ENCODE peak calls at places on chromosomes 2 and 18, in ten cellular contexts. One of them, this sample, is unnamed.

GRCh38 chr2:164706522-164706921 is 85.2 kb upstream of the GRB14 start:
- DNase-seq in brain microvascular endothelial cell: peak; percentile 45
- DNase-seq in fibroblast of lung: peak; percentile 83
- DNase-seq in A549: peak; percentile 34
- DNase-seq in GM12864: no peak
- DNase-seq in choroid plexus epithelial cell: peak; percentile 22
- DNase-seq in tibial nerve: no peak
- DNase-seq in lower leg skin: no peak
- DNase-seq in heart right ventricle: no peak
- DNase-seq in adrenal gland: no peak
- DNase-seq in this sample: peak; percentile 80

GRCh38 chr2:149587220-149587949 is at the start of gene MMADHC:
- DNase-seq in brain microvascular endothelial cell: peak; percentile 94
- DNase-seq in heart right ventricle: peak; percentile 94
- DNase-seq in GM12864: peak; percentile 94
- DNase-seq in tibial nerve: peak; percentile 86
- DNase-seq in fibroblast of lung: peak; percentile 96
- DNase-seq in A549: peak; percentile 97
- DNase-seq in choroid plexus epithelial cell: peak; percentile 98
- DNase-seq in adrenal gland: peak; percentile 96
- DNase-seq in lower leg skin: peak; percentile 93
- DNase-seq in this sample: peak; percentile 98

GRCh38 chr2:44424211-44424610 is 62.5 kb downstream of the CAMKMT start:
- DNase-seq in brain microvascular endothelial cell: no peak
- DNase-seq in tibial nerve: no peak
- DNase-seq in GM12864: no peak
- DNase-seq in heart right ventricle: no peak
- DNase-seq in adrenal gland: no peak
- DNase-seq in A549: no peak
- DNase-seq in fibroblast of lung: no peak
- DNase-seq in lower leg skin: no peak
- DNase-seq in choroid plexus epithelial cell: no peak
- DNase-seq in this sample: no peak

GRCh38 chr2:225103737-225104141 is 61.5 kb upstream of the DOCK10 start:
- DNase-seq in A549: peak; percentile 71
- DNase-seq in choroid plexus epithelial cell: peak; percentile 71
- DNase-seq in adrenal gland: no peak
- DNase-seq in lower leg skin: no peak
- DNase-seq in tibial nerve: no peak
- DNase-seq in heart right ventricle: no peak
- DNase-seq in fibroblast of lung: peak; percentile 88
- DNase-seq in brain microvascular endothelial cell: peak; percentile 70
- DNase-seq in GM12864: no peak
- DNase-seq in this sample: no peak

GRCh38 chr2:158912765-158913164 is 55.7 kb upstream of the TANC1 start:
- DNase-seq in adrenal gland: no peak
- DNase-seq in heart right ventricle: no peak
- DNase-seq in A549: no peak
- DNase-seq in choroid plexus epithelial cell: no peak
- DNase-seq in lower leg skin: no peak
- DNase-seq in fibroblast of lung: no peak
- DNase-seq in tibial nerve: no peak
- DNase-seq in GM12864: no peak
- DNase-seq in brain microvascular endothelial cell: no peak
- DNase-seq in this sample: no peak

GRCh38 chr2:70085711-70086277 is 1.5 kb upstream of the PCBP1 start:
- DNase-seq in fibroblast of lung: no peak
- DNase-seq in brain microvascular endothelial cell: no peak
- DNase-seq in lower leg skin: no peak
- DNase-seq in tibial nerve: no peak
- DNase-seq in choroid plexus epithelial cell: no peak
- DNase-seq in GM12864: no peak
- DNase-seq in A549: no peak
- DNase-seq in adrenal gland: no peak
- DNase-seq in heart right ventricle: no peak
- DNase-seq in this sample: no peak

GRCh38 chr2:28564346-28564745 is 68.5 kb downstream of the PLB1 start:
- DNase-seq in brain microvascular endothelial cell: no peak
- DNase-seq in heart right ventricle: no peak
- DNase-seq in adrenal gland: no peak
- DNase-seq in GM12864: no peak
- DNase-seq in tibial nerve: no peak
- DNase-seq in lower leg skin: no peak
- DNase-seq in choroid plexus epithelial cell: no peak
- DNase-seq in A549: no peak
- DNase-seq in fibroblast of lung: no peak
- DNase-seq in this sample: no peak

GRCh38 chr2:56337342-56337741 is 153.6 kb downstream of the CCDC85A start:
- DNase-seq in lower leg skin: no peak
- DNase-seq in fibroblast of lung: no peak
- DNase-seq in tibial nerve: no peak
- DNase-seq in heart right ventricle: no peak
- DNase-seq in GM12864: no peak
- DNase-seq in A549: no peak
- DNase-seq in choroid plexus epithelial cell: no peak
- DNase-seq in adrenal gland: no peak
- DNase-seq in brain microvascular endothelial cell: no peak
- DNase-seq in this sample: no peak

GRCh38 chr18:8536922-8537321 is 72.3 kb upstream of the RAB12 start:
- DNase-seq in A549: no peak
- DNase-seq in fibroblast of lung: no peak
- DNase-seq in brain microvascular endothelial cell: no peak
- DNase-seq in GM12864: no peak
- DNase-seq in adrenal gland: peak; percentile 51
- DNase-seq in tibial nerve: no peak
- DNase-seq in choroid plexus epithelial cell: no peak
- DNase-seq in lower leg skin: no peak
- DNase-seq in heart right ventricle: no peak
- DNase-seq in this sample: no peak

GRCh38 chr2:122180972-122181371 is 425.5 kb downstream of the TSN start:
- DNase-seq in A549: no peak
- DNase-seq in heart right ventricle: no peak
- DNase-seq in lower leg skin: no peak
- DNase-seq in choroid plexus epithelial cell: no peak
- DNase-seq in tibial nerve: no peak
- DNase-seq in brain microvascular endothelial cell: no peak
- DNase-seq in fibroblast of lung: no peak
- DNase-seq in adrenal gland: no peak
- DNase-seq in GM12864: no peak
- DNase-seq in this sample: no peak

GRCh38 chr18:45463433-45463832 is 151.8 kb upstream of the SLC14A2 start:
- DNase-seq in tibial nerve: no peak
- DNase-seq in adrenal gland: no peak
- DNase-seq in brain microvascular endothelial cell: no peak
- DNase-seq in lower leg skin: no peak
- DNase-seq in GM12864: no peak
- DNase-seq in A549: no peak
- DNase-seq in choroid plexus epithelial cell: no peak
- DNase-seq in heart right ventricle: no peak
- DNase-seq in fibroblast of lung: no peak
- DNase-seq in this sample: no peak

GRCh38 chr2:234298916-234299315 is 198.0 kb downstream of the ARL4C start:
- DNase-seq in lower leg skin: no peak
- DNase-seq in fibroblast of lung: no peak
- DNase-seq in adrenal gland: no peak
- DNase-seq in tibial nerve: no peak
- DNase-seq in choroid plexus epithelial cell: no peak
- DNase-seq in brain microvascular endothelial cell: no peak
- DNase-seq in GM12864: no peak
- DNase-seq in heart right ventricle: no peak
- DNase-seq in A549: no peak
- DNase-seq in this sample: no peak

GRCh38 chr2:11750422-11750821 is 4.0 kb downstream of the LPIN1 start:
- DNase-seq in A549: no peak
- DNase-seq in brain microvascular endothelial cell: no peak
- DNase-seq in adrenal gland: no peak
- DNase-seq in fibroblast of lung: peak; percentile 36
- DNase-seq in lower leg skin: no peak
- DNase-seq in GM12864: no peak
- DNase-seq in choroid plexus epithelial cell: no peak
- DNase-seq in heart right ventricle: no peak
- DNase-seq in tibial nerve: no peak
- DNase-seq in this sample: no peak

GRCh38 chr18:11946756-11947155 is 34.6 kb upstream of the IMPA2 start:
- DNase-seq in fibroblast of lung: peak; percentile 66
- DNase-seq in adrenal gland: no peak
- DNase-seq in lower leg skin: no peak
- DNase-seq in choroid plexus epithelial cell: peak; percentile 79
- DNase-seq in heart right ventricle: no peak
- DNase-seq in brain microvascular endothelial cell: peak; percentile 51
- DNase-seq in tibial nerve: no peak
- DNase-seq in GM12864: no peak
- DNase-seq in A549: no peak
- DNase-seq in this sample: peak; percentile 53

GRCh38 chr2:8927510-8928456 is 75.7 kb downstream of the MBOAT2 start:
- DNase-seq in brain microvascular endothelial cell: no peak
- DNase-seq in fibroblast of lung: no peak
- DNase-seq in lower leg skin: no peak
- DNase-seq in GM12864: no peak
- DNase-seq in adrenal gland: no peak
- DNase-seq in heart right ventricle: no peak
- DNase-seq in tibial nerve: no peak
- DNase-seq in choroid plexus epithelial cell: no peak
- DNase-seq in A549: no peak
- DNase-seq in this sample: no peak

GRCh38 chr2:22497789-22498188 is 887.2 kb upstream of the KLHL29 start:
- DNase-seq in A549: peak; percentile 11
- DNase-seq in adrenal gland: no peak
- DNase-seq in lower leg skin: no peak
- DNase-seq in brain microvascular endothelial cell: no peak
- DNase-seq in fibroblast of lung: no peak
- DNase-seq in choroid plexus epithelial cell: no peak
- DNase-seq in heart right ventricle: no peak
- DNase-seq in tibial nerve: no peak
- DNase-seq in GM12864: no peak
- DNase-seq in this sample: no peak

GRCh38 chr2:54708584-54709340 is 14.7 kb upstream of the EML6 start:
- DNase-seq in fibroblast of lung: peak; percentile 24
- DNase-seq in tibial nerve: peak; percentile 19
- DNase-seq in choroid plexus epithelial cell: peak; percentile 37
- DNase-seq in lower leg skin: no peak
- DNase-seq in brain microvascular endothelial cell: no peak
- DNase-seq in GM12864: no peak
- DNase-seq in A549: no peak
- DNase-seq in adrenal gland: peak; percentile 60
- DNase-seq in heart right ventricle: peak; percentile 51
- DNase-seq in this sample: no peak
- H3K4me3 ChIP-seq in fibroblast of lung: no peak overlapping the region
- H3K4me3 ChIP-seq in tibial nerve: peak overlapping the region; percentile 34
- H3K4me3 ChIP-seq in choroid plexus epithelial cell: peak overlapping the region; percentile 64
- H3K4me3 ChIP-seq in lower leg skin: peak overlapping the region; percentile 1
- H3K4me3 ChIP-seq in brain microvascular endothelial cell: peak overlapping the region; percentile 59
- H3K4me3 ChIP-seq in GM12864: peak overlapping the region; percentile 16
- H3K4me3 ChIP-seq in A549: no peak overlapping the region
- H3K4me3 ChIP-seq in adrenal gland: peak overlapping the region; percentile 29
- H3K4me3 ChIP-seq in heart right ventricle: peak overlapping the region; percentile 44
- H3K4me3 ChIP-seq in this sample: peak overlapping the region; percentile 30

GRCh38 chr18:13235326-13235937 is 16.9 kb downstream of the LDLRAD4 start:
- DNase-seq in adrenal gland: no peak
- DNase-seq in brain microvascular endothelial cell: no peak
- DNase-seq in GM12864: no peak
- DNase-seq in tibial nerve: no peak
- DNase-seq in choroid plexus epithelial cell: no peak
- DNase-seq in A549: no peak
- DNase-seq in fibroblast of lung: no peak
- DNase-seq in heart right ventricle: no peak
- DNase-seq in lower leg skin: no peak
- DNase-seq in this sample: no peak
- TF ChIP-seq CTCF in adrenal gland: no peak
- TF ChIP-seq CTCF in brain microvascular endothelial cell: no peak
- TF ChIP-seq CTCF in GM12864: no peak
- TF ChIP-seq CTCF in tibial nerve: no peak
- TF ChIP-seq CTCF in choroid plexus epithelial cell: no peak
- TF ChIP-seq CTCF in A549: no peak
- TF ChIP-seq CTCF in fibroblast of lung: no peak
- TF ChIP-seq CTCF in heart right ventricle: no peak
- TF ChIP-seq CTCF in lower leg skin: no peak
- TF ChIP-seq CTCF in this sample: no peak

DNA sequence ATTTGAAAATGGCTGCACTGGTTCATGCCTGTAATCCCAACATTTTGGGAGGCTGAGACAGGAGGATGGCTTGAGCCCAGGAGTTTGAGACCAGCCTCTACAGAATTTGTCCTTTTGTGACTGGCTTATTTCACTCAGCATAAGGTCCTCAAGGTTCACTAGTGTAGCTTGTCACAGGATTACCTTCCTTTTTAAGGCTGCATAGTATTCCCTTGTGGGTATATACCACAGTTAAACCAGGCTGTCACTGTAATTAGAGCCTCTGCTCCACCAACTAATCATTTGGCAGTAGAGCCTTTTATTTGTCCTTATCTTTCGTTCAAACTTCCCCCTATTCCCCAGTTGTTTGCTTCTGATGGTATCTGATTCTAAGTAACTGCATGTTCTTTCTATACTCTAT is 50.4 kb upstream of the SELENOI start:
- DNase-seq in fibroblast of lung: no peak
- DNase-seq in heart right ventricle: no peak
- DNase-seq in brain microvascular endothelial cell: no peak
- DNase-seq in adrenal gland: no peak
- DNase-seq in choroid plexus epithelial cell: no peak
- DNase-seq in A549: no peak
- DNase-seq in lower leg skin: no peak
- DNase-seq in GM12864: no peak
- DNase-seq in tibial nerve: no peak
- DNase-seq in this sample: no peak
- H3K4me3 ChIP-seq in fibroblast of lung: no peak overlapping the region
- H3K4me3 ChIP-seq in heart right ventricle: no peak overlapping the region
- H3K4me3 ChIP-seq in brain microvascular endothelial cell: no peak overlapping the region
- H3K4me3 ChIP-seq in adrenal gland: no peak overlapping the region
- H3K4me3 ChIP-seq in choroid plexus epithelial cell: no peak overlapping the region
- H3K4me3 ChIP-seq in A549: no peak overlapping the region
- H3K4me3 ChIP-seq in lower leg skin: no peak overlapping the region
- H3K4me3 ChIP-seq in GM12864: no peak overlapping the region
- H3K4me3 ChIP-seq in tibial nerve: no peak overlapping the region
- H3K4me3 ChIP-seq in this sample: no peak overlapping the region

DNA sequence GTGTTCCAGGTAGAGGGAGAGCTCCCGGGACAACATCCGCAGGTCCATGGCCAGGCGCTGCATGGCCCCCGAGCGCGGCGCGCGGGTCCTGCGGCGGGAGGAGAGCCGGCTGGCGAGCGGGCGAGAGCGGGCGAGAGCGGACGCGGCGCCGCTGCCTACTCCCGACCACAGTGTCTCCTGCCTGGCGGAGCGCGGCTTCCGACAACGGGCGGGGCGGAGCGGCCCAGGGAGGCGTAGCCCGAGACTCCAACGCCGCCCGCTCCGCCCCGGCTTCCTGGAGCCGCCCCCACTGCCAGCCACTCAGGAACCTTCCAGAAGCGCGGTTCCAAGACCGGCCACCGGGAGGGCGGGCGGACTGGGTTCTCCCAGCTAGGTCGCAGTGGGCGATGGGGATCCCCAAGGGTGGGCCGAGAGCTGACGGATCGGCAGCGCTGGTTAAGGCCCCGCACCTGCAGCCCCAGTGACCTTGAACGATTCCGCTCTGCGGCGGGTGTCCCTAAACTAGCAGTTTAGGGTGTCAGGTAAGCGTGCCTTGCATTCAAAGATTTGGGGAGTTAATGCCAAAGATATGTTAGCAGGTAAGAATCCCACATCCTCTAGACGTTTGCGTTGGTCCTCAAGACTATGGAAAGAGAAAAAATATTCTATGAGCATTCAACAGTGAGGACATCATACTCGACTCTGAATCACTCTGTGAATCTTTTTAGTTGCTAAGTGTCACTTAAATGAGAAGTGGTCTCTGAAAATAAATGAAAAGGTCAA is at the start of gene ABHD3:
- DNase-seq in tibial nerve: peak; percentile 83
- DNase-seq in adrenal gland: peak; percentile 93
- DNase-seq in choroid plexus epithelial cell: peak; percentile 91
- DNase-seq in fibroblast of lung: peak; percentile 88
- DNase-seq in heart right ventricle: peak; percentile 95
- DNase-seq in GM12864: peak; percentile 64
- DNase-seq in brain microvascular endothelial cell: peak; percentile 78
- DNase-seq in A549: peak; percentile 85
- DNase-seq in lower leg skin: peak; percentile 88
- DNase-seq in this sample: peak; percentile 97
- TF ChIP-seq CTCF in tibial nerve: peak; percentile 40
- TF ChIP-seq CTCF in adrenal gland: peak; percentile 65
- TF ChIP-seq CTCF in choroid plexus epithelial cell: peak; percentile 49
- TF ChIP-seq CTCF in fibroblast of lung: peak; percentile 34
- TF ChIP-seq CTCF in heart right ventricle: peak; percentile 24
- TF ChIP-seq CTCF in GM12864: peak; percentile 41
- TF ChIP-seq CTCF in brain microvascular endothelial cell: peak; percentile 61
- TF ChIP-seq CTCF in A549: no peak
- TF ChIP-seq CTCF in lower leg skin: no peak
- TF ChIP-seq CTCF in this sample: peak; percentile 36